ENCODE peak calls at places on chromosomes 5 and 9, in four cellular contexts. V is GM12878, F is K562, M is HCT116. E is an unnamed sample.
A peak's percentile ranks its signal among the peaks of the same experiment; 100 is the strongest.

GRCh38 chr5:57986746-57987145 is 473.1 kb downstream of the PLK2 start:
- DNase-seq in F (no peak), V (no peak), M (no peak), E (no peak)

GRCh38 chr5:134090482-134090881 is 24.0 kb upstream of the TCF7 start:
- DNase-seq in M (no peak), F (no peak), V (no peak), E (no peak)

GRCh38 chr9:98706651-98707103 is 2.1 kb downstream of the GABBR2 start:
- DNase-seq in V (no peak), M (no peak), F (no peak), E (no peak)

GRCh38 chr9:71604197-71605063 is 163.9 kb downstream of the CEMIP2 start:
- DNase-seq in V (no peak), M (peak; percentile 37), F (peak; percentile 75), E (peak; percentile 86)

GRCh38 chr9:15915711-15916110 is 362.9 kb downstream of the CCDC171 start:
- DNase-seq in V (no peak), F (no peak), M (no peak), E (no peak)

GRCh38 chr9:112462855-112463254 is 23.8 kb upstream of the KIAA1958 start:
- DNase-seq in M (no peak), F (no peak), V (no peak), E (no peak)

GRCh38 chr5:173396311-173396993 is 68.2 kb upstream of the STC2 start:
- DNase-seq in F (peak; percentile 9), M (peak; percentile 19), V (no peak), E (peak; percentile 76)

GRCh38 chr5:5880364-5880763 is 457.9 kb downstream of the ICE1 start:
- DNase-seq in M (no peak), F (no peak), V (no peak), E (no peak)

GRCh38 chr5:149002053-149002452 is 60.8 kb downstream of the SH3TC2 start:
- DNase-seq in V (no peak), M (peak; percentile 44), F (no peak), E (no peak)

GRCh38 chr5:156367602-156368001 is 40.6 kb downstream of the SGCD start:
- DNase-seq in V (no peak), M (no peak), F (no peak), E (no peak)

GRCh38 chr9:34647651-34648050 is 1.2 kb downstream of the GALT start:
- DNase-seq in F (peak; percentile 60), V (no peak), M (no peak), E (no peak)
- TF ChIP-seq EGR1 in F (no peak), V (no peak), M (no peak), E (no peak)

GRCh38 chr5:50709471-50709870 is 43.0 kb downstream of the PARP8 start:
- DNase-seq in M (no peak), V (no peak), F (no peak), E (no peak)
- TF ChIP-seq EGR1 in M (no peak), V (no peak), F (no peak), E (no peak)

DNA sequence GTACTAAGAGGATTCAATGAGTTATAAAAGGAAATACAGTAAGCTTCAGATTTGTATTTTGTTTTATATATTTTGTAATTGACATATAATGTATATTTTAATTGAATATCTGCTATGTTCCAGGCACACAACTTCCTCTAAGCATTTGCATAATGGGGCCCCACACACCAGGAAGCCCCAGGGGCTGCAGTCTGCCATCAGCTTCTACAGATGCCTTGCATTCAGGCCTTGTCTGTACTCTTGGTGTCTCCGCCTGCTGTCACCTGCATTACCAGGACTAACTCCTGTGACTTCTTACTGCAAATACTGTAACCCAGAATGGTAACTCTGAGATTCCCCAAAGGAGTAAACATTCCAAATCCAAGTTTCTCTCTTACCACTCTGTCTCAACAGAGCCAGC is 20.6 kb downstream of the ARL15 start:
- DNase-seq in V (no peak), F (no peak), M (no peak), E (no peak)
- TF ChIP-seq EGR1 in V (no peak), F (no peak), M (no peak), E (no peak)

GRCh38 chr5:169422087-169422486 is 121.1 kb upstream of the SLIT3 start:
- DNase-seq in M (no peak), V (no peak), F (no peak), E (no peak)

GRCh38 chr5:169423580-169424278 is 122.8 kb upstream of the SLIT3 start:
- DNase-seq in F (no peak), V (no peak), M (no peak), E (no peak)

GRCh38 chr5:169424279-169424955 is 123.5 kb upstream of the SLIT3 start:
- DNase-seq in V (no peak), M (no peak), F (no peak), E (no peak)

GRCh38 chr5:169426674-169427250 is 125.8 kb upstream of the SLIT3 start:
- DNase-seq in V (no peak), F (no peak), M (no peak), E (no peak)

DNA sequence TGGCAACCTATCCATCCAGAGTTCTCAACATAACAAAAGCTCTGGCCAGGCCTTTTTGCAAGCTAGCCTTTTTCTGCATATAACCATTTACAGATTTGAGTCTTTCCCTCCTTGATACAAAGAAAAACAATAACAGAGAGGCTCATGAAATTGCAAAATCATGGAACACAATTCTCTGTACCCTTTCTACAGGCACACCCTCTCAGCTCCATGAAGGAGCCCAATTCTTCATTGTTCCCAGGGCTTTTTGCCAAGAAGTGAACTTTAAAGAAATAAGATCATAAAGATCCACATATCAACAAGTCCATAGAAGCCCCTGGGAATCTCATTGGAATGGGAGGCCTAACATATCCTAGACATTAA is 124.0 kb upstream of the SLIT3 start:
- DNase-seq in F (no peak), M (no peak), V (no peak), E (no peak)
- TF ChIP-seq EGR1 in F (no peak), M (no peak), V (no peak), E (no peak)

GRCh38 chr5:3010301-3010952 is 258.9 kb upstream of the IRX2 start:
- DNase-seq in F (no peak), V (no peak), M (no peak), E (no peak)
- TF ChIP-seq EGR1 in F (no peak), V (no peak), M (no peak), E (no peak)

DNA sequence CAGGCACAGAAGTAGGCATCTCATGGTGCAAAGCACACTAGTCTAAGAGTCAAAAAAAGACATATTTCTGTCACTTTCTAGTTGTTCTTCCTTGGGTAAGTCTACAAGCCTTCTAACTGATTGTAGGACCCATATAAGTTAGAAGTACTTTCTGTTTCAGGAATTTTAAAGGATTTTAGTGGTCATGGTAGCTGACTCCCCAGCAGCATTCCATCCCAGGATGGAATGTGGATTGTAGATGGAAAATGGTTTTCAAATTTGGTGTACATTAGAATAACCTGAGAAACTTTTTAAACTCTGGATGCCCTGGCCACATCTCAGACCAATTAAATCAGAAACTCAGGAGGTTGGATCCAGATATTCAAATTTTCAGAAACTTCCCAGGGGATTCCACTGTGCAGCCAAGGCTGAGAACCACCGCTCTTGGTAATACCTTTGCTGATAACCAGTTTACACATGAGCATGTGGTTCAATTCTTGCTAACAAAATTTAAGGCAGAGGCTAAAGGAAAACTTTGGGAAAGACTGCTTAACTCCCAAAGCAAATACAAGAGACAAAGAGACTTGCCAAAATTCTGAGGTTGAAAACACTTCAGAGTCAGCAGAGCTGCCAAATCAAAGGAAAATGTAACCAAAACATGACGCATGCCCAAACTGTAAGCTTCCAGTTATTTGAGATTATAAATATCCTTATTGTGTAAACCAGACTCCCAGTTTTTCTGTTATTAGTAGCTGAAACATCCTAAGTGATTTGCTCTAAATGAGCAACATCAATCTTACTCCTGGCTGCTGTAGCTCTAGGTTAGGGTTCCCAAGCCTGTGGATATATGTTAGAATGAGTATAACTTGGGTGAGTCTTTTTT is 145.4 kb upstream of the MTAP start:
- DNase-seq in V (no peak), M (no peak), F (no peak), E (no peak)
- TF ChIP-seq EGR1 in V (no peak), M (no peak), F (no peak), E (no peak)

DNA sequence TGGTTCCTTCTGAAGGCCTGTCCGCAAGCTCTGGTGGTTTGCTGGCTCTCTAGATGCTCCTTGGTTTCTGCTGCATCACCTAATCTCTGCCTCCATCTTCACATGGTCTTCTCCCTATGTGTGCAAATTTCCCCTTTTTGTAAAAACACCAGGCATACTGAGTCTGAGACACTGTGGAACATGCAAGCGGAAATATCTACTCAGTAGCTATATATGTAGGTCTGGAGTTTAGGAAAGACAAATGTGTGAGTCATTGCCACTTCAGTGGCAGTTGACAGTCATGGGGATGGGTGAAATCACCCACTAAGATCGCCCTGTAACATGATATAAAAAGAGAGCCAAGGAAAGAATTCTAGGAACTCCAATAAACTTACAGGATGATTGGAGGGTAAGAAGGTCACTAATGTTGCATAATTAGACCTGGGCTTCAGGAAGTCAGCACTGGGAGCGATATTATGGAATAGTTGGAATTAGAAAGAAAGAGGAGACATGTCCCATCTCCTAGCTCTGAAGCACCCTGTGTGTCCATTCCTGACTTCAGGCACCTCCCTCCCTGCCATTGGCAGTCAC is 22.7 kb upstream of the UBLCP1 start:
- DNase-seq in V (no peak), M (no peak), F (peak; percentile 49), E (no peak)
- TF ChIP-seq EGR1 in V (no peak), M (no peak), F (no peak), E (no peak)

GRCh38 chr9:34289159-34289558 is 39.9 kb downstream of the KIF24 start:
- DNase-seq in V (no peak), M (no peak), F (no peak), E (no peak)

GRCh38 chr9:34291019-34291418 is 38.0 kb downstream of the KIF24 start:
- DNase-seq in F (no peak), M (no peak), V (no peak), E (no peak)

GRCh38 chr9:34292552-34292951 is 36.5 kb downstream of the KIF24 start:
- DNase-seq in V (no peak), M (no peak), F (no peak), E (no peak)

GRCh38 chr9:34291423-34291822 is 37.6 kb downstream of the KIF24 start:
- DNase-seq in M (no peak), F (no peak), V (no peak), E (no peak)
- TF ChIP-seq EGR1 in M (no peak), F (no peak), V (no peak), E (no peak)

GRCh38 chr5:160851481-160851880 is 530 bp downstream of the ATP10B start:
- DNase-seq in F (no peak), M (no peak), V (no peak), E (no peak)
- TF ChIP-seq EGR1 in F (no peak), M (no peak), V (no peak), E (no peak)